ENCODE peak calls at places on chromosome 11, in four cellular contexts. C, X, J and N are unnamed samples.

GRCh38 chr11:75383246-75383645 is 16.1 kb upstream of the RPS3 start:
- DNase-seq in C (no peak), X (no peak), J (no peak), N (no peak)

GRCh38 chr11:13535819-13536218 is 40.0 kb upstream of the PTH start:
- DNase-seq in C (no peak), X (no peak), J (no peak), N (no peak)

GRCh38 chr11:116791813-116792143 is at the start of gene APOA5:
- DNase-seq in C (no peak), X (no peak), J (no peak), N (no peak)

GRCh38 chr11:28834877-28835276 is 726.7 kb downstream of the METTL15 start:
- DNase-seq in C (peak; percentile 75), X (no peak), J (no peak), N (no peak)

GRCh38 chr11:1837171-1838076 is 1.4 kb upstream of the TNNI2 start:
- DNase-seq in C (peak; percentile 9), X (peak; percentile 71), J (peak; percentile 75), N (peak; percentile 86)

GRCh38 chr11:117187799-117188481 is 9.4 kb downstream of the SIDT2 start:
- DNase-seq in C (no peak), X (no peak), J (no peak), N (no peak)

GRCh38 chr11:100340416-100341323 is 346.4 kb upstream of the ARHGAP42 start:
- DNase-seq in C (no peak), X (no peak), J (no peak), N (no peak)

GRCh38 chr11:20156280-20156875 is 3.9 kb downstream of the DBX1 start:
- DNase-seq in C (no peak), X (no peak), J (no peak), N (no peak)

GRCh38 chr11:125123947-125124633 is 12.7 kb upstream of the TMEM218 start:
- DNase-seq in C (peak; percentile 17), X (peak; percentile 49), J (peak; percentile 57), N (no peak)

GRCh38 chr11:64339754-64340408 is at the start of gene CCDC88B:
- DNase-seq in C (no peak), X (peak; percentile 47), J (peak; percentile 74), N (no peak)

GRCh38 chr11:35723493-35724284 is 61.1 kb downstream of the TRIM44 start:
- DNase-seq in C (no peak), X (no peak), J (no peak), N (no peak)

GRCh38 chr11:18633256-18634139 is 644 bp downstream of the SPTY2D1 start:
- DNase-seq in C (peak; percentile 23), X (peak; percentile 10), J (no peak), N (no peak)

GRCh38 chr11:18632841-18633240 is 1.3 kb downstream of the SPTY2D1 start:
- DNase-seq in C (no peak), X (no peak), J (no peak), N (no peak)

GRCh38 chr11:18634140-18635032 is at the start of gene SPTY2D1:
- DNase-seq in C (peak; percentile 99), X (peak; percentile 100), J (peak; percentile 100), N (peak; percentile 98)
- TF ChIP-seq CTCF in C (no peak), X (no peak), J (no peak), N (no peak)

GRCh38 chr11:121586727-121587126 is 134.0 kb upstream of the SORL1-AS1 start:
- DNase-seq in C (no peak), X (no peak), J (no peak), N (no peak)

GRCh38 chr11:121581607-121582006 is 128.8 kb upstream of the SORL1-AS1 start:
- DNase-seq in C (no peak), X (no peak), J (no peak), N (no peak)

GRCh38 chr11:121582296-121582695 is 129.5 kb upstream of the SORL1-AS1 start:
- DNase-seq in C (no peak), X (no peak), J (no peak), N (no peak)

GRCh38 chr11:121587182-121587581 is 134.4 kb upstream of the SORL1-AS1 start:
- DNase-seq in C (no peak), X (no peak), J (no peak), N (no peak)

DNA sequence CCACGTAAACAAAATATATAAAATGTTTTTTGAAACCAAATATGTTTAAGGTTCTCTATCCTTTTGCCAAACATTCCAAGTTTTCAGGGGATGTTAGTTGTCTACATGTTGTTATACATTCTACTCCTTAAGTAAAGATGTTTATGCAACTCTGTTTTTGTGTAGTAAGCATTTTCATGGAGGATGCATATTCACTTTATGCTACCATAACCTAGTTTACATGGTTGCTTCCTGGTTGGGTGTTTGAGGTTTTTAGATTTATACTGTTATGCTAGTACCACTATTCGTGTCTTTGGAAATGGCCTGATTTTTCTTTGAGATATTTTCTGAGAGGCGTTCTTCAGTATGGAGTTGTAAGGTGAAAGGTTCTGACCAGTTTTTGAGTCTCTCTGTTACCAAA is 131.1 kb upstream of the SORL1-AS1 start:
- DNase-seq in C (no peak), X (no peak), J (no peak), N (no peak)
- TF ChIP-seq CTCF in C (no peak), X (no peak), J (no peak), N (no peak)

DNA sequence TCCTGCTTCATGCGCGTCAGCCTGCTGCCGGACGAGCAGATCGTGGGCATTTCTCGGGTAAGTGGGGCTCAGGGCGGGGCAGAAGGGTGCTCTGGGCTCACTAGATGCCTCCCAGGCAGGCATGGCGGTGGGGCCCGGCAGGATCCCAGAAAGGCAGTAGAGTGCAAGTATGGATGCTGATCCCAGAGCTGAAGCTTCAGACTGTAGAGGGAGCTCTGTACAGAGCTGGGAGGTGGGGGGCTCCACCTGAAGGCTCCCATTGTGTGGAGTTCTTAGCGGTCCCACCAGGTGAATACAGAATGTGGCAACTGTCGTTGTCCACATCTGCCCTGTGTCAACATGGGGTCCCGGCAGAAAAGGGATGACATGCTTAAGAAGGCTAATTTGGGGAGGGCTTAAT is 16.5 kb upstream of the RHOD start:
- DNase-seq in C (no peak), X (no peak), J (no peak), N (no peak)
- TF ChIP-seq CTCF in C (peak; percentile 18), X (no peak), J (no peak), N (no peak)

DNA sequence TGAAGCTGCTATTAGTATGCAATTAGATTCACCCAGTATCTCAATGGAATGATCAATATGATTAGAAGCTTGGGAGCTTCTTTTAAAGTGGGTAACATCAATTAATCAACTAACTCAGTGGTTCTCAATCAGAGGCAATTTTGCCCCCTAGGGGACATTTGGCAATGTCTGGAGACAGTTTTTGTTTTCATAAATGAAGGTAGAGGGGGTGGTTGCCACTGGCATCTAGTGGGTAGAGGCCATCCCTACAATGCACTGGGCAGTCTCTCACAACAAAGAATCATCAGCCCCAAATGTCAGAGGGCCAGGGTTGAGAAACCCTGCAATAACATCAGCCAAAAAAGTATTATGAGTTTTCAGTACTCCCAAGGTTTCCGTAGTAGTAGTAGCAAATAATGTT is 5.9 kb upstream of the AMOTL1 start:
- DNase-seq in C (peak; percentile 39), X (no peak), J (no peak), N (no peak)
- TF ChIP-seq CTCF in C (peak; percentile 82), X (peak; percentile 40), J (peak; percentile 38), N (no peak)

GRCh38 chr11:61890536-61891330 is 612 bp downstream of the FADS3 start:
- DNase-seq in C (peak; percentile 80), X (peak; percentile 48), J (peak; percentile 69), N (no peak)
- TF ChIP-seq CTCF in C (peak; percentile 51), X (no peak), J (no peak), N (no peak)

GRCh38 chr11:126391970-126392637 is 36.6 kb downstream of the ST3GAL4 start:
- DNase-seq in C (no peak), X (peak; percentile 56), J (peak; percentile 74), N (no peak)
- TF ChIP-seq CTCF in C (peak; percentile 24), X (peak; percentile 30), J (peak; percentile 30), N (no peak)

GRCh38 chr11:46898396-46899095 is 19.8 kb downstream of the LRP4 start:
- DNase-seq in C (no peak), X (no peak), J (no peak), N (no peak)

GRCh38 chr11:46894961-46895360 is 23.4 kb downstream of the LRP4 start:
- DNase-seq in C (no peak), X (no peak), J (no peak), N (no peak)

GRCh38 chr11:46895821-46896220 is 22.5 kb downstream of the LRP4 start:
- DNase-seq in C (no peak), X (peak; percentile 72), J (peak; percentile 86), N (no peak)

GRCh38 chr11:46894506-46894905 is 23.8 kb downstream of the LRP4 start:
- DNase-seq in C (no peak), X (no peak), J (no peak), N (no peak)

GRCh38 chr11:46896719-46897406 is 21.5 kb downstream of the LRP4 start:
- DNase-seq in C (peak; percentile 52), X (no peak), J (no peak), N (no peak)
- TF ChIP-seq CTCF in C (peak; percentile 67), X (no peak), J (no peak), N (peak; percentile 28)